ENCODE peak calls at places on chromosomes 7 and 10, in six cellular contexts. G is IMR-90, P is mesendoderm, C is neuronal stem cell, Q is trophoblast cell, U is H1. E is an unnamed sample. For H3K36me3, the result is how much of the 10 kb centered on the place peaks cover.

GRCh38 chr10:69445094-69445493 is 6.2 kb upstream of the TSPAN15 start:
- DNase-seq in G (no peak), P (no peak), C (no peak), Q (no peak), U (no peak), E (peak)

GRCh38 chr10:131219584-131219886 is 92.0 kb downstream of the TCERG1L start:
- DNase-seq in G (no peak), P (no peak), C (no peak), Q (no peak), U (no peak), E (no peak)

GRCh38 chr10:124725171-124725631 is 19.0 kb downstream of the FAM53B start:
- DNase-seq in G (no peak), P (no peak), C (no peak), Q (no peak), U (no peak), E (no peak)

GRCh38 chr10:104317195-104318095 is 20.8 kb downstream of the ITPRIP start:
- DNase-seq in G (peak), P (peak), C (no peak), Q (peak), U (no peak), E (peak)

GRCh38 chr7:130758429-130759056 is 24.5 kb upstream of the KLF14 start:
- DNase-seq in G (peak), P (peak), C (peak), Q (no peak), U (no peak), E (peak)

GRCh38 chr7:99928994-99929729 is at the start of gene GJC3:
- DNase-seq in G (peak), P (peak), C (peak), Q (no peak), U (peak), E (peak)

GRCh38 chr7:51357821-51358220 is 41.2 kb upstream of the COBL start:
- DNase-seq in G (no peak), P (no peak), C (no peak), Q (no peak), U (no peak), E (no peak)

GRCh38 chr7:35401217-35401879 is 147.4 kb upstream of the TBX20 start:
- DNase-seq in G (no peak), P (no peak), C (no peak), Q (no peak), U (no peak), E (no peak)

GRCh38 chr7:149864023-149864422 is 9.7 kb upstream of the ATP6V0E2 start:
- DNase-seq in G (no peak), P (no peak), C (no peak), Q (no peak), U (no peak), E (no peak)

GRCh38 chr10:14048930-14049613 is 281.7 kb downstream of the FRMD4A start:
- DNase-seq in G (no peak), P (no peak), C (no peak), Q (no peak), U (no peak), E (no peak)

GRCh38 chr10:57628592-57629284 is 639.0 kb downstream of the IPMK start:
- DNase-seq in G (no peak), P (peak), C (no peak), Q (no peak), U (no peak), E (no peak)

DNA sequence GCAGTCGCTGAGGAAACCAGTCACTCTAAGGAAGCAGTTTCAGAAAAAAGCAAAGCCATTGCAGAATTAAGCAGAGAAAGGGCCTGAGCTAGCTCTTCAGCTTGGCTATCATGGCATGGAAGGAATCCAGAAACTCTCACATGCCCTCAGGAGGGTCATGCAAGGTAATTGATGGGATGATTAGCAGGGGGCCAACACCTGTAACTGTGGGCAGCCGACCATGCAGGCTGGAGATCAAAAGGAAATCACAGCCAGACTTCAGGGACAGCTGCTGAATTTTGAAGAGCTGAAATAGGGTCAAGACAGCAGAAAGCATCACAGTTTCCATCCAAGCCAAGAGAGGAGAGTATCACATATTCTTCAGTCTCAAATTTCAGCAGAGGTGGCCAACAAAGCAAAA is 239.6 kb upstream of the STEAP1 start:
- DNase-seq in G (no peak), P (peak), C (no peak), Q (no peak), U (no peak), E (no peak)
- H3K4ac ChIP-seq in G (no peak), P (no peak), C (no peak), Q (no peak), U (no peak), E (no peak)

GRCh38 chr7:30642789-30643188 is 39.5 kb downstream of the CRHR2 start:
- DNase-seq in G (no peak), P (no peak), C (no peak), Q (no peak), U (no peak), E (no peak)
- H2BK120ac ChIP-seq in G (no peak), P (no peak), C (no peak), Q (no peak), U (peak), E (no peak)

GRCh38 chr10:73234695-73235094 is 12.4 kb downstream of the DNAJC9 start:
- DNase-seq in G (no peak), P (no peak), C (no peak), Q (no peak), U (no peak), E (no peak)
- H3K36me3 ChIP-seq in G (under half), P (under half), C (under half), Q (under half), U (under half), E (under half)

GRCh38 chr10:110837418-110838120 is 34.2 kb upstream of the PDCD4 start:
- DNase-seq in G (no peak), P (no peak), C (no peak), Q (no peak), U (no peak), E (no peak)

GRCh38 chr10:110833941-110834621 is 37.6 kb upstream of the PDCD4 start:
- DNase-seq in G (no peak), P (no peak), C (no peak), Q (peak), U (no peak), E (no peak)

GRCh38 chr10:110833234-110833940 is 38.3 kb upstream of the PDCD4 start:
- DNase-seq in G (no peak), P (no peak), C (no peak), Q (no peak), U (no peak), E (no peak)

GRCh38 chr10:110834622-110835219 is 37.0 kb upstream of the PDCD4 start:
- DNase-seq in G (no peak), P (peak), C (peak), Q (no peak), U (no peak), E (peak)

DNA sequence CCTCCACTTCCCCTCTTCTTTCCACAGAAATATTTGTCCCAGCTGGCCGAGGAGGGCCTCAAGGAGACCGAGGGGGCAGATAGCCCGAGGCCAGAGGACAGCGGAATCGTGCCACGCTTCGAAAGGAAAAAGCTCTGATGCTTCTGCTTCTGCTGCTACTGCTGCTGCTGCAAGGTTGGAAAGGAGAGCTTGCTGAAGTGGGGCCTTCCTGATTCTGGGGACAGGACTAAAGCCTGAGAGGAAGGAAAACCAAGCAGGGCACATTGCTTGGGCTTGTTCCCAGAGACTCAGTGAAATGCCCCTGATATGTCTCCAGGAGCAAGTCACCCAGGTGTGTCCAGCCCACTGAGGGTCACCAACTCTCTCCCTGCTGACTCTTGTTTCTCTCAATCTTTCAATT is 35.9 kb upstream of the PDCD4 start:
- DNase-seq in G (no peak), P (no peak), C (no peak), Q (no peak), U (no peak), E (no peak)
- H3K4ac ChIP-seq in G (no peak), P (no peak), C (no peak), Q (no peak), U (no peak), E (no peak)

DNA sequence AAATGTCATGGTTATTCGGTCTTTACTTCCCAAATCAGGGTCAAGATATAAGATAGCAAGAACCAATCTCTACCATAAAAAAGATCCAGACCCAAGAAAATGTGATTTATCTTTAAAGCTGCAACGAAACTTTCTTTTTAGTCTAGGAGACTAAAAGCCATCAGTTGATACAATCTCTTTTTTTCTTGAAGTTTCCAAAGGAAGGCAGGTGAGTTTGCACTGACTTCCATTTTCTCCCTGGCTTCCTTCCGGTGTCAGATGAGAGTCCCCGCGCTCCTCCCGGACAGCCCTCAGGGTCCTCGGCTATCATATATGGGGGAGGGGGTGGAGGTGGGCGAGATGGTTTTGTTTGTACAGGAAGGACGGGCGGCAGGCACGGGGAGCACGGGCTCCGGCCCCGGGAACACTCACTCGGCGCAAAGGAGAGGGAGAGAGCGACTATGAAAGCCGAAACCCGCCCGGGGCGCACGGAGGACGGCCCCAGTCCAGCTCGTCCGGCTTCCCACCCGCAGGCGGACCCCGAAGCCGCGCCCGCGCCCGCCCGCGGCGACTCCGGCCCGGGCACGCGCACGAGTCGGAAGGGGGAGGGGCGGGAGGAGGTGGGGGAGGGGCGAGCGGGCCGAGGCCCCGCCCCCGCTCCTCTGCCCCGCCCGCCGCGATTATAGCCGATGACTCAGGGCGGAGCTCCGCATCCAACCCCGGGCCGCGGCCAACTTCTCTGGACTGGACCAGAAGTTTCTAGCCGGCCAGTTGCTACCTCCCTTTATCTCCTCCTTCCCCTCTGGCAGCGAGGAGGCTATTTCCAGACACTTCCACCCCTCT is at the start of gene BAG3:
- DNase-seq in G (peak), P (peak), C (peak), Q (peak), U (peak), E (peak)
- H2BK120ac ChIP-seq in G (peak), P (peak), C (peak), Q (peak), U (no peak), E (peak)

DNA sequence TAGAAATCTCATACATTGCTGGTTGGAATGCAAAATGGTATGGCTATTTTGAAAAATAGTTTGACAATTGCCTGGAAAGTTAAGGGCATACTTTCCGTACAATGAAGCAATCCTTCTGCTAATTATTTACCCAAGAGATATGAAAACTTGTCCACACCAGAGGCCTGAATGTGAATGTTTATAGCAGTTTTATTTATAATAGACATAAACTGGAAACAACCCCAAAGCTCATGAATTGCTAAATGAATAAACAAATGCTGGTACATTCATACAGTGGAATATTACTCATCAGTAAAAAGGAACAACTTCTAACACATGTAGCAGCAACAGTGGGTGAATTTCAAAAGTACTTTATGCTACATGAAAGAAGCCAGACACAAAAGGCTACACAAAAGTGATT is 42.7 kb downstream of the MMRN2 start:
- DNase-seq in G (peak), P (no peak), C (no peak), Q (no peak), U (no peak), E (peak)
- H3K36me3 ChIP-seq in G (under half), P (under half), C (under half), Q (under half), U (under half), E (under half)

DNA sequence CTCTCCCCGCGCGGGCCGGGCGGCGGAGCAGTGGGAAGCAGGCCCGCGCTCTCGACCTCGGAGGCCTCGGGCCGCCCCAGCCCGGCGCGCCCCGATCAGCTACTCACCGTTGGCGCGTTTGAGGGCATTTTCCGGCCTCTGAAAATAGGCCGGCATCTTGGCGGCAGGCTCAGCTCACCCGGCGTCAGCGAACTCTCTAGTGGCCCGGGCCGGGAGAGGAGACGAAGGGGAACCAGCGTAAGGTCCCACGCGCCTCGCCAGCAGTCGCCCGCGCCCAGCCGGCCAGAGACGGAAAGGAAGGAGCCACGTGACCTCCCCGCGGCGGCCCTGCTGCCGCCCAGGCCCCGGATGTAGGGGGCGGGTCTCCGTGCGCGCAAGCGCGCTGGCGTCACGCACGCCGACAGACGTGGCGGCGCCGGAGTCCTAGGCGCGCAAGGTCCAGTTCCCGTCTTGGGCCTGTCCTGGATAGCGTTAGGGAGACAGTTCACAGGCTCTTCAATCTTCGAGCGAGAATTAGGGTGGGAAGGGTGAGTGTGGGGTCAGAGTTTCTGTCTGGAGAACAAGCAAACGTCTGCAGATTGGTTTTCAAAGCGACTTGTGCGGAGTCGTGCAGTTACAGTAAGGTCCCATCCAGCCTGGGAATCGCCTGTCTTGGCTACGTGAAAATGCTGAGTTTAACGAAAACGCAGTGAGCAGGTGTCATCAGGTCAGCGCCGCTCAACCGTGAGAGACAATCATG is at the start of gene EIF3A:
- DNase-seq in G (peak), P (peak), C (peak), Q (peak), U (peak), E (peak)
- H3K4ac ChIP-seq in G (peak), P (peak), C (no peak), Q (peak), U (peak), E (peak)